ENCODE peak calls at places on chromosomes 4 and X, in ten cellular contexts. One of them, this sample, is unnamed.

GRCh38 chr4:71713611-71714203 is 70.2 kb downstream of the GC start:
- DNase-seq in NAMALWA: peak
- DNase-seq in stimulated activated CD4-positive, alpha-beta T cell treated with anti-CD3 and anti-CD28 coated beads, Interleukin-4, amount 100 ng/mL, for 24 hours: no peak
- DNase-seq in coronary artery: no peak
- DNase-seq in head of caudate nucleus: no peak
- DNase-seq in cardiac septum: no peak
- DNase-seq in activated naive CD4-positive, alpha-beta T cell treated with anti-CD3 and anti-CD28 coated beads, Interleukin-2, amount 10 ng/mL, durations not matched to agents 7 days and 5 days: no peak
- DNase-seq in NCI-H2081: peak
- DNase-seq in upper lobe of left lung: no peak
- DNase-seq in stimulated activated CD8-positive, alpha-beta memory T cell treated with anti-CD3 and anti-CD28 coated beads, Interleukin-15, amount 100 ng/mL, for 4 hours: no peak
- DNase-seq in this sample: peak

GRCh38 chrX:74505437-74505836 is 84.1 kb downstream of the SLC16A2 start:
- DNase-seq in activated naive CD4-positive, alpha-beta T cell treated with anti-CD3 and anti-CD28 coated beads, Interleukin-2, amount 10 ng/mL, durations not matched to agents 7 days and 5 days: no peak
- DNase-seq in upper lobe of left lung: no peak
- DNase-seq in cardiac septum: no peak
- DNase-seq in stimulated activated CD4-positive, alpha-beta T cell treated with anti-CD3 and anti-CD28 coated beads, Interleukin-4, amount 100 ng/mL, for 24 hours: no peak
- DNase-seq in NAMALWA: no peak
- DNase-seq in head of caudate nucleus: no peak
- DNase-seq in coronary artery: no peak
- DNase-seq in stimulated activated CD8-positive, alpha-beta memory T cell treated with anti-CD3 and anti-CD28 coated beads, Interleukin-15, amount 100 ng/mL, for 4 hours: no peak
- DNase-seq in NCI-H2081: no peak
- DNase-seq in this sample: no peak

GRCh38 chr4:70706516-70706915 is 15.2 kb upstream of the RUFY3 start:
- DNase-seq in stimulated activated CD4-positive, alpha-beta T cell treated with anti-CD3 and anti-CD28 coated beads, Interleukin-4, amount 100 ng/mL, for 24 hours: no peak
- DNase-seq in head of caudate nucleus: no peak
- DNase-seq in cardiac septum: no peak
- DNase-seq in stimulated activated CD8-positive, alpha-beta memory T cell treated with anti-CD3 and anti-CD28 coated beads, Interleukin-15, amount 100 ng/mL, for 4 hours: no peak
- DNase-seq in activated naive CD4-positive, alpha-beta T cell treated with anti-CD3 and anti-CD28 coated beads, Interleukin-2, amount 10 ng/mL, durations not matched to agents 7 days and 5 days: no peak
- DNase-seq in coronary artery: no peak
- DNase-seq in NCI-H2081: no peak
- DNase-seq in upper lobe of left lung: no peak
- DNase-seq in NAMALWA: peak
- DNase-seq in this sample: no peak

GRCh38 chr4:113147498-113148231 is 98.2 kb downstream of the ANK2 start:
- DNase-seq in NCI-H2081: no peak
- DNase-seq in cardiac septum: no peak
- DNase-seq in upper lobe of left lung: no peak
- DNase-seq in head of caudate nucleus: no peak
- DNase-seq in NAMALWA: no peak
- DNase-seq in activated naive CD4-positive, alpha-beta T cell treated with anti-CD3 and anti-CD28 coated beads, Interleukin-2, amount 10 ng/mL, durations not matched to agents 7 days and 5 days: no peak
- DNase-seq in coronary artery: no peak
- DNase-seq in stimulated activated CD4-positive, alpha-beta T cell treated with anti-CD3 and anti-CD28 coated beads, Interleukin-4, amount 100 ng/mL, for 24 hours: no peak
- DNase-seq in stimulated activated CD8-positive, alpha-beta memory T cell treated with anti-CD3 and anti-CD28 coated beads, Interleukin-15, amount 100 ng/mL, for 4 hours: no peak
- DNase-seq in this sample: no peak

GRCh38 chr4:108397850-108398249 is 222.5 kb upstream of the RPL34 start:
- DNase-seq in coronary artery: no peak
- DNase-seq in stimulated activated CD4-positive, alpha-beta T cell treated with anti-CD3 and anti-CD28 coated beads, Interleukin-4, amount 100 ng/mL, for 24 hours: no peak
- DNase-seq in upper lobe of left lung: no peak
- DNase-seq in stimulated activated CD8-positive, alpha-beta memory T cell treated with anti-CD3 and anti-CD28 coated beads, Interleukin-15, amount 100 ng/mL, for 4 hours: no peak
- DNase-seq in NCI-H2081: no peak
- DNase-seq in head of caudate nucleus: no peak
- DNase-seq in cardiac septum: no peak
- DNase-seq in activated naive CD4-positive, alpha-beta T cell treated with anti-CD3 and anti-CD28 coated beads, Interleukin-2, amount 10 ng/mL, durations not matched to agents 7 days and 5 days: no peak
- DNase-seq in NAMALWA: no peak
- DNase-seq in this sample: no peak

GRCh38 chrX:32010157-32010656 is 938.4 kb upstream of the FTHL17 start:
- DNase-seq in upper lobe of left lung: no peak
- DNase-seq in head of caudate nucleus: no peak
- DNase-seq in NCI-H2081: no peak
- DNase-seq in activated naive CD4-positive, alpha-beta T cell treated with anti-CD3 and anti-CD28 coated beads, Interleukin-2, amount 10 ng/mL, durations not matched to agents 7 days and 5 days: no peak
- DNase-seq in NAMALWA: no peak
- DNase-seq in cardiac septum: no peak
- DNase-seq in coronary artery: no peak
- DNase-seq in stimulated activated CD4-positive, alpha-beta T cell treated with anti-CD3 and anti-CD28 coated beads, Interleukin-4, amount 100 ng/mL, for 24 hours: no peak
- DNase-seq in stimulated activated CD8-positive, alpha-beta memory T cell treated with anti-CD3 and anti-CD28 coated beads, Interleukin-15, amount 100 ng/mL, for 4 hours: no peak
- DNase-seq in this sample: no peak

GRCh38 chrX:12548746-12549145 is 242.5 kb upstream of the PRPS2 start:
- DNase-seq in coronary artery: no peak
- DNase-seq in cardiac septum: no peak
- DNase-seq in head of caudate nucleus: no peak
- DNase-seq in stimulated activated CD8-positive, alpha-beta memory T cell treated with anti-CD3 and anti-CD28 coated beads, Interleukin-15, amount 100 ng/mL, for 4 hours: no peak
- DNase-seq in stimulated activated CD4-positive, alpha-beta T cell treated with anti-CD3 and anti-CD28 coated beads, Interleukin-4, amount 100 ng/mL, for 24 hours: no peak
- DNase-seq in activated naive CD4-positive, alpha-beta T cell treated with anti-CD3 and anti-CD28 coated beads, Interleukin-2, amount 10 ng/mL, durations not matched to agents 7 days and 5 days: no peak
- DNase-seq in upper lobe of left lung: no peak
- DNase-seq in NAMALWA: peak
- DNase-seq in NCI-H2081: no peak
- DNase-seq in this sample: no peak

GRCh38 chr4:118034061-118034785 is at the start of gene NDST3:
- DNase-seq in cardiac septum: no peak
- DNase-seq in stimulated activated CD8-positive, alpha-beta memory T cell treated with anti-CD3 and anti-CD28 coated beads, Interleukin-15, amount 100 ng/mL, for 4 hours: no peak
- DNase-seq in head of caudate nucleus: peak
- DNase-seq in stimulated activated CD4-positive, alpha-beta T cell treated with anti-CD3 and anti-CD28 coated beads, Interleukin-4, amount 100 ng/mL, for 24 hours: no peak
- DNase-seq in NAMALWA: peak
- DNase-seq in activated naive CD4-positive, alpha-beta T cell treated with anti-CD3 and anti-CD28 coated beads, Interleukin-2, amount 10 ng/mL, durations not matched to agents 7 days and 5 days: no peak
- DNase-seq in upper lobe of left lung: no peak
- DNase-seq in NCI-H2081: peak
- DNase-seq in coronary artery: no peak
- DNase-seq in this sample: no peak

GRCh38 chrX:148794350-148794749 is 293.9 kb downstream of the AFF2 start:
- DNase-seq in NAMALWA: no peak
- DNase-seq in cardiac septum: no peak
- DNase-seq in NCI-H2081: no peak
- DNase-seq in coronary artery: no peak
- DNase-seq in head of caudate nucleus: no peak
- DNase-seq in stimulated activated CD8-positive, alpha-beta memory T cell treated with anti-CD3 and anti-CD28 coated beads, Interleukin-15, amount 100 ng/mL, for 4 hours: no peak
- DNase-seq in upper lobe of left lung: no peak
- DNase-seq in stimulated activated CD4-positive, alpha-beta T cell treated with anti-CD3 and anti-CD28 coated beads, Interleukin-4, amount 100 ng/mL, for 24 hours: no peak
- DNase-seq in activated naive CD4-positive, alpha-beta T cell treated with anti-CD3 and anti-CD28 coated beads, Interleukin-2, amount 10 ng/mL, durations not matched to agents 7 days and 5 days: no peak
- DNase-seq in this sample: no peak